ENCODE peak calls at places on chromosomes 1 and 21, in five cellular contexts. One of them, this sample, is unnamed.

GRCh38 chr21:42236014-42236413 is 17.1 kb downstream of the ABCG1 start:
- DNase-seq in memory B cell: no peak
- DNase-seq in T-helper 2 cell treated with Interferon-gamma antibody and Interleukin-4, amounts not matched to agents 5 μg/mL and 100 μg/mL, for 36 hours: no peak
- DNase-seq in epithelial cell of esophagus: no peak
- DNase-seq in HFF-Myc: no peak
- DNase-seq in this sample: no peak

GRCh38 chr1:35287807-35288640 is 19.5 kb downstream of the ZMYM4 start:
- DNase-seq in HFF-Myc: no peak
- DNase-seq in T-helper 2 cell treated with Interferon-gamma antibody and Interleukin-4, amounts not matched to agents 5 μg/mL and 100 μg/mL, for 36 hours: no peak
- DNase-seq in epithelial cell of esophagus: peak; percentile 52
- DNase-seq in memory B cell: no peak
- DNase-seq in this sample: no peak

GRCh38 chr1:12097321-12097720 is 34.2 kb downstream of the TNFRSF8 start:
- DNase-seq in epithelial cell of esophagus: peak; percentile 39
- DNase-seq in memory B cell: no peak
- DNase-seq in HFF-Myc: no peak
- DNase-seq in T-helper 2 cell treated with Interferon-gamma antibody and Interleukin-4, amounts not matched to agents 5 μg/mL and 100 μg/mL, for 36 hours: no peak
- DNase-seq in this sample: no peak

GRCh38 chr1:110756506-110756905 is 81.8 kb upstream of the KCNA3 start:
- DNase-seq in HFF-Myc: no peak
- DNase-seq in memory B cell: no peak
- DNase-seq in epithelial cell of esophagus: no peak
- DNase-seq in T-helper 2 cell treated with Interferon-gamma antibody and Interleukin-4, amounts not matched to agents 5 μg/mL and 100 μg/mL, for 36 hours: no peak
- DNase-seq in this sample: no peak

GRCh38 chr1:204714194-204714860 is 28.8 kb upstream of the LRRN2 start:
- DNase-seq in HFF-Myc: no peak
- DNase-seq in epithelial cell of esophagus: no peak
- DNase-seq in memory B cell: no peak
- DNase-seq in T-helper 2 cell treated with Interferon-gamma antibody and Interleukin-4, amounts not matched to agents 5 μg/mL and 100 μg/mL, for 36 hours: no peak
- DNase-seq in this sample: no peak

GRCh38 chr1:209755926-209756607 is at the start of gene TRAF3IP3:
- DNase-seq in epithelial cell of esophagus: no peak
- DNase-seq in HFF-Myc: no peak
- DNase-seq in memory B cell: peak; percentile 69
- DNase-seq in T-helper 2 cell treated with Interferon-gamma antibody and Interleukin-4, amounts not matched to agents 5 μg/mL and 100 μg/mL, for 36 hours: peak; percentile 85
- DNase-seq in this sample: no peak

GRCh38 chr1:72557446-72558049 is 275.2 kb upstream of the NEGR1 start:
- DNase-seq in memory B cell: no peak
- DNase-seq in epithelial cell of esophagus: peak; percentile 20
- DNase-seq in T-helper 2 cell treated with Interferon-gamma antibody and Interleukin-4, amounts not matched to agents 5 μg/mL and 100 μg/mL, for 36 hours: no peak
- DNase-seq in HFF-Myc: peak; percentile 27
- DNase-seq in this sample: no peak

GRCh38 chr1:51519857-51520699 is 1.0 kb upstream of the EPS15 start:
- DNase-seq in HFF-Myc: no peak
- DNase-seq in epithelial cell of esophagus: no peak
- DNase-seq in T-helper 2 cell treated with Interferon-gamma antibody and Interleukin-4, amounts not matched to agents 5 μg/mL and 100 μg/mL, for 36 hours: no peak
- DNase-seq in memory B cell: no peak
- DNase-seq in this sample: no peak

GRCh38 chr1:208120426-208120790 is 123.8 kb downstream of the PLXNA2 start:
- DNase-seq in HFF-Myc: no peak
- DNase-seq in T-helper 2 cell treated with Interferon-gamma antibody and Interleukin-4, amounts not matched to agents 5 μg/mL and 100 μg/mL, for 36 hours: no peak
- DNase-seq in memory B cell: no peak
- DNase-seq in epithelial cell of esophagus: no peak
- DNase-seq in this sample: no peak

GRCh38 chr1:22050330-22050729 is 2.2 kb upstream of the CDC42 start:
- DNase-seq in memory B cell: no peak
- DNase-seq in HFF-Myc: no peak
- DNase-seq in T-helper 2 cell treated with Interferon-gamma antibody and Interleukin-4, amounts not matched to agents 5 μg/mL and 100 μg/mL, for 36 hours: no peak
- DNase-seq in epithelial cell of esophagus: no peak
- DNase-seq in this sample: no peak

GRCh38 chr1:199733125-199733524 is 294.4 kb upstream of the NR5A2 start:
- DNase-seq in epithelial cell of esophagus: peak; percentile 51
- DNase-seq in T-helper 2 cell treated with Interferon-gamma antibody and Interleukin-4, amounts not matched to agents 5 μg/mL and 100 μg/mL, for 36 hours: no peak
- DNase-seq in memory B cell: no peak
- DNase-seq in HFF-Myc: no peak
- DNase-seq in this sample: no peak

GRCh38 chr1:115074839-115075534 is 14.3 kb downstream of the TSPAN2 start:
- DNase-seq in T-helper 2 cell treated with Interferon-gamma antibody and Interleukin-4, amounts not matched to agents 5 μg/mL and 100 μg/mL, for 36 hours: no peak
- DNase-seq in memory B cell: no peak
- DNase-seq in epithelial cell of esophagus: no peak
- DNase-seq in HFF-Myc: no peak
- DNase-seq in this sample: no peak

GRCh38 chr1:203525685-203526084 is 31.7 kb downstream of the OPTC start:
- DNase-seq in memory B cell: no peak
- DNase-seq in HFF-Myc: no peak
- DNase-seq in epithelial cell of esophagus: no peak
- DNase-seq in T-helper 2 cell treated with Interferon-gamma antibody and Interleukin-4, amounts not matched to agents 5 μg/mL and 100 μg/mL, for 36 hours: no peak
- DNase-seq in this sample: no peak

GRCh38 chr1:153679337-153680119 is 1.0 kb downstream of the NPR1 start:
- DNase-seq in HFF-Myc: no peak
- DNase-seq in T-helper 2 cell treated with Interferon-gamma antibody and Interleukin-4, amounts not matched to agents 5 μg/mL and 100 μg/mL, for 36 hours: no peak
- DNase-seq in epithelial cell of esophagus: no peak
- DNase-seq in memory B cell: peak; percentile 26
- DNase-seq in this sample: no peak

GRCh38 chr21:41863439-41863740 is 15.8 kb downstream of the PRDM15 start:
- DNase-seq in T-helper 2 cell treated with Interferon-gamma antibody and Interleukin-4, amounts not matched to agents 5 μg/mL and 100 μg/mL, for 36 hours: no peak
- DNase-seq in HFF-Myc: no peak
- DNase-seq in memory B cell: no peak
- DNase-seq in epithelial cell of esophagus: no peak
- DNase-seq in this sample: no peak

GRCh38 chr1:86621286-86621685 is 74.4 kb downstream of the CLCA4 start:
- DNase-seq in HFF-Myc: no peak
- DNase-seq in memory B cell: no peak
- DNase-seq in T-helper 2 cell treated with Interferon-gamma antibody and Interleukin-4, amounts not matched to agents 5 μg/mL and 100 μg/mL, for 36 hours: no peak
- DNase-seq in epithelial cell of esophagus: no peak
- DNase-seq in this sample: no peak

GRCh38 chr1:179353546-179353945 is 12.2 kb upstream of the AXDND1 start:
- DNase-seq in T-helper 2 cell treated with Interferon-gamma antibody and Interleukin-4, amounts not matched to agents 5 μg/mL and 100 μg/mL, for 36 hours: no peak
- DNase-seq in memory B cell: no peak
- DNase-seq in HFF-Myc: peak; percentile 65
- DNase-seq in epithelial cell of esophagus: peak; percentile 25
- DNase-seq in this sample: no peak

GRCh38 chr1:185015598-185015997 is 29.8 kb upstream of the RNF2 start:
- DNase-seq in HFF-Myc: no peak
- DNase-seq in memory B cell: no peak
- DNase-seq in T-helper 2 cell treated with Interferon-gamma antibody and Interleukin-4, amounts not matched to agents 5 μg/mL and 100 μg/mL, for 36 hours: no peak
- DNase-seq in epithelial cell of esophagus: no peak
- DNase-seq in this sample: no peak

GRCh38 chr1:222861057-222861456 is 46.2 kb downstream of the DISP1 start:
- DNase-seq in HFF-Myc: no peak
- DNase-seq in epithelial cell of esophagus: no peak
- DNase-seq in T-helper 2 cell treated with Interferon-gamma antibody and Interleukin-4, amounts not matched to agents 5 μg/mL and 100 μg/mL, for 36 hours: no peak
- DNase-seq in memory B cell: no peak
- DNase-seq in this sample: no peak

GRCh38 chr1:31219489-31219888 is 20.2 kb downstream of the NKAIN1 start:
- DNase-seq in memory B cell: no peak
- DNase-seq in HFF-Myc: no peak
- DNase-seq in T-helper 2 cell treated with Interferon-gamma antibody and Interleukin-4, amounts not matched to agents 5 μg/mL and 100 μg/mL, for 36 hours: no peak
- DNase-seq in epithelial cell of esophagus: no peak
- DNase-seq in this sample: no peak

GRCh38 chr1:21823980-21824702 is 12.1 kb downstream of the LDLRAD2 start:
- DNase-seq in epithelial cell of esophagus: no peak
- DNase-seq in HFF-Myc: no peak
- DNase-seq in memory B cell: no peak
- DNase-seq in T-helper 2 cell treated with Interferon-gamma antibody and Interleukin-4, amounts not matched to agents 5 μg/mL and 100 μg/mL, for 36 hours: no peak
- DNase-seq in this sample: no peak

GRCh38 chr21:38853421-38853919 is 47.7 kb downstream of the ETS2 start:
- DNase-seq in T-helper 2 cell treated with Interferon-gamma antibody and Interleukin-4, amounts not matched to agents 5 μg/mL and 100 μg/mL, for 36 hours: no peak
- DNase-seq in memory B cell: no peak
- DNase-seq in HFF-Myc: no peak
- DNase-seq in epithelial cell of esophagus: peak; percentile 97
- DNase-seq in this sample: peak; percentile 55

GRCh38 chr1:89149229-89149628 is 23.3 kb upstream of the GBP2 start:
- DNase-seq in HFF-Myc: no peak
- DNase-seq in epithelial cell of esophagus: no peak
- DNase-seq in memory B cell: no peak
- DNase-seq in T-helper 2 cell treated with Interferon-gamma antibody and Interleukin-4, amounts not matched to agents 5 μg/mL and 100 μg/mL, for 36 hours: no peak
- DNase-seq in this sample: no peak

GRCh38 chr1:167431261-167431908 is 86.9 kb downstream of the CD247 start:
- DNase-seq in epithelial cell of esophagus: no peak
- DNase-seq in HFF-Myc: no peak
- DNase-seq in T-helper 2 cell treated with Interferon-gamma antibody and Interleukin-4, amounts not matched to agents 5 μg/mL and 100 μg/mL, for 36 hours: no peak
- DNase-seq in memory B cell: no peak
- DNase-seq in this sample: no peak

GRCh38 chr1:155880251-155880650 is 20.9 kb downstream of the SYT11 start:
- DNase-seq in epithelial cell of esophagus: no peak
- DNase-seq in T-helper 2 cell treated with Interferon-gamma antibody and Interleukin-4, amounts not matched to agents 5 μg/mL and 100 μg/mL, for 36 hours: no peak
- DNase-seq in HFF-Myc: no peak
- DNase-seq in memory B cell: no peak
- DNase-seq in this sample: no peak

GRCh38 chr1:228867951-228868730 is 132.9 kb downstream of the RHOU start:
- DNase-seq in epithelial cell of esophagus: no peak
- DNase-seq in T-helper 2 cell treated with Interferon-gamma antibody and Interleukin-4, amounts not matched to agents 5 μg/mL and 100 μg/mL, for 36 hours: no peak
- DNase-seq in memory B cell: no peak
- DNase-seq in HFF-Myc: no peak
- DNase-seq in this sample: no peak

GRCh38 chr1:53061859-53062714 is at the start of gene PODN:
- DNase-seq in HFF-Myc: no peak
- DNase-seq in epithelial cell of esophagus: peak; percentile 22
- DNase-seq in T-helper 2 cell treated with Interferon-gamma antibody and Interleukin-4, amounts not matched to agents 5 μg/mL and 100 μg/mL, for 36 hours: no peak
- DNase-seq in memory B cell: no peak
- DNase-seq in this sample: no peak

GRCh38 chr1:62800825-62801306 is 16.9 kb downstream of the ATG4C start:
- DNase-seq in HFF-Myc: no peak
- DNase-seq in memory B cell: peak; percentile 61
- DNase-seq in T-helper 2 cell treated with Interferon-gamma antibody and Interleukin-4, amounts not matched to agents 5 μg/mL and 100 μg/mL, for 36 hours: no peak
- DNase-seq in epithelial cell of esophagus: no peak
- DNase-seq in this sample: no peak

GRCh38 chr1:202081992-202082391 is 40.7 kb upstream of the GPR37L1 start:
- DNase-seq in epithelial cell of esophagus: no peak
- DNase-seq in HFF-Myc: no peak
- DNase-seq in memory B cell: no peak
- DNase-seq in T-helper 2 cell treated with Interferon-gamma antibody and Interleukin-4, amounts not matched to agents 5 μg/mL and 100 μg/mL, for 36 hours: no peak
- DNase-seq in this sample: no peak

GRCh38 chr1:152497273-152497672 is 13.3 kb upstream of the LCE5A start:
- DNase-seq in HFF-Myc: no peak
- DNase-seq in T-helper 2 cell treated with Interferon-gamma antibody and Interleukin-4, amounts not matched to agents 5 μg/mL and 100 μg/mL, for 36 hours: no peak
- DNase-seq in memory B cell: no peak
- DNase-seq in epithelial cell of esophagus: peak; percentile 69
- DNase-seq in this sample: no peak

GRCh38 chr21:42679982-42680330 is 26.5 kb downstream of the PDE9A start:
- DNase-seq in HFF-Myc: no peak
- DNase-seq in T-helper 2 cell treated with Interferon-gamma antibody and Interleukin-4, amounts not matched to agents 5 μg/mL and 100 μg/mL, for 36 hours: no peak
- DNase-seq in memory B cell: no peak
- DNase-seq in epithelial cell of esophagus: no peak
- DNase-seq in this sample: no peak

GRCh38 chr1:230067871-230068814 is 1.1 kb downstream of the GALNT2 start:
- DNase-seq in memory B cell: peak; percentile 18
- DNase-seq in HFF-Myc: no peak
- DNase-seq in T-helper 2 cell treated with Interferon-gamma antibody and Interleukin-4, amounts not matched to agents 5 μg/mL and 100 μg/mL, for 36 hours: peak; percentile 29
- DNase-seq in epithelial cell of esophagus: peak; percentile 33
- DNase-seq in this sample: no peak

GRCh38 chr1:25787477-25788043 is 12.4 kb upstream of the SELENON start:
- DNase-seq in HFF-Myc: no peak
- DNase-seq in memory B cell: no peak
- DNase-seq in epithelial cell of esophagus: no peak
- DNase-seq in T-helper 2 cell treated with Interferon-gamma antibody and Interleukin-4, amounts not matched to agents 5 μg/mL and 100 μg/mL, for 36 hours: no peak
- DNase-seq in this sample: no peak

GRCh38 chr1:65066379-65066765 is 81.6 kb upstream of the AK4 start:
- DNase-seq in memory B cell: no peak
- DNase-seq in epithelial cell of esophagus: no peak
- DNase-seq in HFF-Myc: no peak
- DNase-seq in T-helper 2 cell treated with Interferon-gamma antibody and Interleukin-4, amounts not matched to agents 5 μg/mL and 100 μg/mL, for 36 hours: no peak
- DNase-seq in this sample: no peak

GRCh38 chr1:107626075-107626796 is 338.7 kb downstream of the VAV3 start:
- DNase-seq in epithelial cell of esophagus: no peak
- DNase-seq in memory B cell: no peak
- DNase-seq in T-helper 2 cell treated with Interferon-gamma antibody and Interleukin-4, amounts not matched to agents 5 μg/mL and 100 μg/mL, for 36 hours: no peak
- DNase-seq in HFF-Myc: no peak
- DNase-seq in this sample: no peak

GRCh38 chr21:37427221-37427620 is 60.6 kb downstream of the DYRK1A start:
- DNase-seq in HFF-Myc: no peak
- DNase-seq in memory B cell: no peak
- DNase-seq in epithelial cell of esophagus: no peak
- DNase-seq in T-helper 2 cell treated with Interferon-gamma antibody and Interleukin-4, amounts not matched to agents 5 μg/mL and 100 μg/mL, for 36 hours: no peak
- DNase-seq in this sample: no peak

This sample was measured in Panc1.